ENCODE peak calls at places on chromosome 16, in six cellular contexts. One of them, this sample, is unnamed.

GRCh38 chr16:31333686-31334649 is 21.0 kb upstream of the ITGAX start:
- DNase-seq in progenitor cell of endocrine pancreas: no peak
- DNase-seq in EH: peak; percentile 26
- DNase-seq in ELR: peak; percentile 36
- DNase-seq in NCI-H510A treated with DMSO at 0.1 percent for 48 hours: no peak
- DNase-seq in activated T-cell treated with anti-CD3 and anti-CD28 coated beads for 1 hour: no peak
- DNase-seq in this sample: peak; percentile 67

GRCh38 chr16:74521691-74522090 is 85.2 kb downstream of the GLG1 start:
- DNase-seq in progenitor cell of endocrine pancreas: no peak
- DNase-seq in EH: peak; percentile 66
- DNase-seq in ELR: peak; percentile 59
- DNase-seq in NCI-H510A treated with DMSO at 0.1 percent for 48 hours: no peak
- DNase-seq in activated T-cell treated with anti-CD3 and anti-CD28 coated beads for 1 hour: no peak
- DNase-seq in this sample: no peak

GRCh38 chr16:89122322-89122831 is 28.7 kb downstream of the ACSF3 start:
- DNase-seq in progenitor cell of endocrine pancreas: no peak
- DNase-seq in EH: no peak
- DNase-seq in ELR: no peak
- DNase-seq in NCI-H510A treated with DMSO at 0.1 percent for 48 hours: peak; percentile 92
- DNase-seq in activated T-cell treated with anti-CD3 and anti-CD28 coated beads for 1 hour: peak; percentile 57
- DNase-seq in this sample: peak; percentile 60

GRCh38 chr16:84471316-84471715 is 33.1 kb downstream of the MEAK7 start:
- DNase-seq in progenitor cell of endocrine pancreas: no peak
- DNase-seq in EH: no peak
- DNase-seq in ELR: no peak
- DNase-seq in NCI-H510A treated with DMSO at 0.1 percent for 48 hours: no peak
- DNase-seq in activated T-cell treated with anti-CD3 and anti-CD28 coated beads for 1 hour: no peak
- DNase-seq in this sample: peak; percentile 13

GRCh38 chr16:20799599-20799998 is 6.7 kb downstream of the ERI2 start:
- DNase-seq in progenitor cell of endocrine pancreas: no peak
- DNase-seq in EH: peak; percentile 17
- DNase-seq in ELR: peak; percentile 37
- DNase-seq in NCI-H510A treated with DMSO at 0.1 percent for 48 hours: peak; percentile 67
- DNase-seq in activated T-cell treated with anti-CD3 and anti-CD28 coated beads for 1 hour: no peak
- DNase-seq in this sample: no peak

GRCh38 chr16:10368984-10369551 is 16.8 kb upstream of the ATF7IP2 start:
- DNase-seq in progenitor cell of endocrine pancreas: no peak
- DNase-seq in EH: no peak
- DNase-seq in ELR: no peak
- DNase-seq in NCI-H510A treated with DMSO at 0.1 percent for 48 hours: no peak
- DNase-seq in activated T-cell treated with anti-CD3 and anti-CD28 coated beads for 1 hour: no peak
- DNase-seq in this sample: no peak

GRCh38 chr16:8665529-8665928 is 8.9 kb upstream of the ABAT start:
- DNase-seq in progenitor cell of endocrine pancreas: no peak
- DNase-seq in EH: no peak
- DNase-seq in ELR: no peak
- DNase-seq in NCI-H510A treated with DMSO at 0.1 percent for 48 hours: no peak
- DNase-seq in activated T-cell treated with anti-CD3 and anti-CD28 coated beads for 1 hour: no peak
- DNase-seq in this sample: no peak

GRCh38 chr16:55037051-55037450 is 106.4 kb downstream of the IRX5 start:
- DNase-seq in progenitor cell of endocrine pancreas: no peak
- DNase-seq in EH: no peak
- DNase-seq in ELR: no peak
- DNase-seq in NCI-H510A treated with DMSO at 0.1 percent for 48 hours: no peak
- DNase-seq in activated T-cell treated with anti-CD3 and anti-CD28 coated beads for 1 hour: no peak
- DNase-seq in this sample: no peak

GRCh38 chr16:11315499-11315898 is 29.8 kb upstream of the RMI2 start:
- DNase-seq in progenitor cell of endocrine pancreas: no peak
- DNase-seq in EH: peak; percentile 56
- DNase-seq in ELR: peak; percentile 61
- DNase-seq in NCI-H510A treated with DMSO at 0.1 percent for 48 hours: no peak
- DNase-seq in activated T-cell treated with anti-CD3 and anti-CD28 coated beads for 1 hour: no peak
- DNase-seq in this sample: no peak

GRCh38 chr16:15972046-15972868 is 22.8 kb downstream of the ABCC1 start:
- DNase-seq in progenitor cell of endocrine pancreas: no peak
- DNase-seq in EH: peak; percentile 58
- DNase-seq in ELR: peak; percentile 57
- DNase-seq in NCI-H510A treated with DMSO at 0.1 percent for 48 hours: no peak
- DNase-seq in activated T-cell treated with anti-CD3 and anti-CD28 coated beads for 1 hour: no peak
- DNase-seq in this sample: no peak

GRCh38 chr16:84303023-84303422 is 8.3 kb downstream of the WFDC1 start:
- DNase-seq in progenitor cell of endocrine pancreas: no peak
- DNase-seq in EH: peak; percentile 99
- DNase-seq in ELR: no peak
- DNase-seq in NCI-H510A treated with DMSO at 0.1 percent for 48 hours: no peak
- DNase-seq in activated T-cell treated with anti-CD3 and anti-CD28 coated beads for 1 hour: no peak
- DNase-seq in this sample: no peak

GRCh38 chr16:85163278-85164112 is 51.2 kb upstream of the CIBAR2 start:
- DNase-seq in progenitor cell of endocrine pancreas: no peak
- DNase-seq in EH: no peak
- DNase-seq in ELR: no peak
- DNase-seq in NCI-H510A treated with DMSO at 0.1 percent for 48 hours: no peak
- DNase-seq in activated T-cell treated with anti-CD3 and anti-CD28 coated beads for 1 hour: no peak
- DNase-seq in this sample: no peak

GRCh38 chr16:81505011-81505660 is 60.5 kb downstream of the CMIP start:
- DNase-seq in progenitor cell of endocrine pancreas: no peak
- DNase-seq in EH: no peak
- DNase-seq in ELR: no peak
- DNase-seq in NCI-H510A treated with DMSO at 0.1 percent for 48 hours: peak; percentile 61
- DNase-seq in activated T-cell treated with anti-CD3 and anti-CD28 coated beads for 1 hour: no peak
- DNase-seq in this sample: no peak

GRCh38 chr16:57998484-57998883 is 2.0 kb downstream of the ZNF319 start:
- DNase-seq in progenitor cell of endocrine pancreas: no peak
- DNase-seq in EH: no peak
- DNase-seq in ELR: peak; percentile 65
- DNase-seq in NCI-H510A treated with DMSO at 0.1 percent for 48 hours: peak; percentile 9
- DNase-seq in activated T-cell treated with anti-CD3 and anti-CD28 coated beads for 1 hour: peak; percentile 38
- DNase-seq in this sample: peak; percentile 89

GRCh38 chr16:23006380-23006779 is 142.9 kb downstream of the USP31 start:
- DNase-seq in progenitor cell of endocrine pancreas: no peak
- DNase-seq in EH: no peak
- DNase-seq in ELR: no peak
- DNase-seq in NCI-H510A treated with DMSO at 0.1 percent for 48 hours: no peak
- DNase-seq in activated T-cell treated with anti-CD3 and anti-CD28 coated beads for 1 hour: no peak
- DNase-seq in this sample: no peak

GRCh38 chr16:52634528-52634927 is 87.6 kb upstream of the TOX3 start:
- DNase-seq in progenitor cell of endocrine pancreas: no peak
- DNase-seq in EH: no peak
- DNase-seq in ELR: no peak
- DNase-seq in NCI-H510A treated with DMSO at 0.1 percent for 48 hours: no peak
- DNase-seq in activated T-cell treated with anti-CD3 and anti-CD28 coated beads for 1 hour: no peak
- DNase-seq in this sample: no peak

GRCh38 chr16:88337021-88337420 is 45.7 kb upstream of the ZNF469 start:
- DNase-seq in progenitor cell of endocrine pancreas: no peak
- DNase-seq in EH: peak; percentile 42
- DNase-seq in ELR: peak; percentile 28
- DNase-seq in NCI-H510A treated with DMSO at 0.1 percent for 48 hours: no peak
- DNase-seq in activated T-cell treated with anti-CD3 and anti-CD28 coated beads for 1 hour: no peak
- DNase-seq in this sample: no peak

GRCh38 chr16:4908854-4909401 is 28.0 kb downstream of the PPL start:
- DNase-seq in progenitor cell of endocrine pancreas: no peak
- DNase-seq in EH: no peak
- DNase-seq in ELR: no peak
- DNase-seq in NCI-H510A treated with DMSO at 0.1 percent for 48 hours: no peak
- DNase-seq in activated T-cell treated with anti-CD3 and anti-CD28 coated beads for 1 hour: no peak
- DNase-seq in this sample: no peak

GRCh38 chr16:20064931-20065330 is 8.8 kb downstream of the GPR139 start:
- DNase-seq in progenitor cell of endocrine pancreas: no peak
- DNase-seq in EH: no peak
- DNase-seq in ELR: no peak
- DNase-seq in NCI-H510A treated with DMSO at 0.1 percent for 48 hours: no peak
- DNase-seq in activated T-cell treated with anti-CD3 and anti-CD28 coated beads for 1 hour: no peak
- DNase-seq in this sample: no peak

GRCh38 chr16:49441366-49441780 is 67.8 kb downstream of the C16orf78 start:
- DNase-seq in progenitor cell of endocrine pancreas: no peak
- DNase-seq in EH: no peak
- DNase-seq in ELR: no peak
- DNase-seq in NCI-H510A treated with DMSO at 0.1 percent for 48 hours: peak; percentile 2
- DNase-seq in activated T-cell treated with anti-CD3 and anti-CD28 coated beads for 1 hour: peak; percentile 52
- DNase-seq in this sample: peak; percentile 91

GRCh38 chr16:5215911-5216310 is 118.3 kb upstream of the EEF2KMT start:
- DNase-seq in progenitor cell of endocrine pancreas: no peak
- DNase-seq in EH: no peak
- DNase-seq in ELR: no peak
- DNase-seq in NCI-H510A treated with DMSO at 0.1 percent for 48 hours: no peak
- DNase-seq in activated T-cell treated with anti-CD3 and anti-CD28 coated beads for 1 hour: no peak
- DNase-seq in this sample: no peak

GRCh38 chr16:51971184-51971583 is 575.8 kb downstream of the TOX3 start:
- DNase-seq in progenitor cell of endocrine pancreas: no peak
- DNase-seq in EH: peak; percentile 36
- DNase-seq in ELR: peak; percentile 46
- DNase-seq in NCI-H510A treated with DMSO at 0.1 percent for 48 hours: no peak
- DNase-seq in activated T-cell treated with anti-CD3 and anti-CD28 coated beads for 1 hour: no peak
- DNase-seq in this sample: no peak

GRCh38 chr16:73565263-73565662 is 517.3 kb upstream of the ZFHX3 start:
- DNase-seq in progenitor cell of endocrine pancreas: no peak
- DNase-seq in EH: no peak
- DNase-seq in ELR: peak; percentile 6
- DNase-seq in NCI-H510A treated with DMSO at 0.1 percent for 48 hours: peak; percentile 1
- DNase-seq in activated T-cell treated with anti-CD3 and anti-CD28 coated beads for 1 hour: no peak
- DNase-seq in this sample: no peak

GRCh38 chr16:89413811-89414585 is 76.4 kb downstream of the ANKRD11 start:
- DNase-seq in progenitor cell of endocrine pancreas: no peak
- DNase-seq in EH: no peak
- DNase-seq in ELR: no peak
- DNase-seq in NCI-H510A treated with DMSO at 0.1 percent for 48 hours: no peak
- DNase-seq in activated T-cell treated with anti-CD3 and anti-CD28 coated beads for 1 hour: no peak
- DNase-seq in this sample: no peak

GRCh38 chr16:23088018-23088417 is 61.2 kb downstream of the USP31 start:
- DNase-seq in progenitor cell of endocrine pancreas: no peak
- DNase-seq in EH: no peak
- DNase-seq in ELR: no peak
- DNase-seq in NCI-H510A treated with DMSO at 0.1 percent for 48 hours: no peak
- DNase-seq in activated T-cell treated with anti-CD3 and anti-CD28 coated beads for 1 hour: no peak
- DNase-seq in this sample: no peak

GRCh38 chr16:54180421-54181359 is 105.9 kb downstream of the IRX3 start:
- DNase-seq in progenitor cell of endocrine pancreas: no peak
- DNase-seq in EH: no peak
- DNase-seq in ELR: no peak
- DNase-seq in NCI-H510A treated with DMSO at 0.1 percent for 48 hours: no peak
- DNase-seq in activated T-cell treated with anti-CD3 and anti-CD28 coated beads for 1 hour: no peak
- DNase-seq in this sample: no peak

GRCh38 chr16:85675528-85675927 is 13.2 kb downstream of the GINS2 start:
- DNase-seq in progenitor cell of endocrine pancreas: no peak
- DNase-seq in EH: peak; percentile 39
- DNase-seq in ELR: peak; percentile 55
- DNase-seq in NCI-H510A treated with DMSO at 0.1 percent for 48 hours: peak; percentile 38
- DNase-seq in activated T-cell treated with anti-CD3 and anti-CD28 coated beads for 1 hour: no peak
- DNase-seq in this sample: no peak

GRCh38 chr16:72990003-72990521 is 57.9 kb downstream of the ZFHX3 start:
- DNase-seq in progenitor cell of endocrine pancreas: no peak
- DNase-seq in EH: peak; percentile 96
- DNase-seq in ELR: peak; percentile 86
- DNase-seq in NCI-H510A treated with DMSO at 0.1 percent for 48 hours: peak; percentile 20
- DNase-seq in activated T-cell treated with anti-CD3 and anti-CD28 coated beads for 1 hour: no peak
- DNase-seq in this sample: no peak

GRCh38 chr16:89720859-89721643 is at the start of the genes VPS9D1 and ZNF276:
- DNase-seq in progenitor cell of endocrine pancreas: peak; percentile 64
- DNase-seq in EH: peak; percentile 81
- DNase-seq in ELR: peak; percentile 89
- DNase-seq in NCI-H510A treated with DMSO at 0.1 percent for 48 hours: peak; percentile 49
- DNase-seq in activated T-cell treated with anti-CD3 and anti-CD28 coated beads for 1 hour: peak; percentile 86
- DNase-seq in this sample: peak; percentile 88